ENCODE peak calls at places on chromosomes 4 and X, in eight cellular contexts. T, R, S, H, L, Q, Y and W are unnamed samples.
A peak's percentile ranks its signal among the peaks of the same experiment; 100 is the strongest.

GRCh38 chr4:26723216-26723615 is 137.4 kb upstream of the STIM2 start:
- DNase-seq in T (no peak), L (no peak), Q (no peak), S (no peak), Y (no peak), H (no peak), R (no peak), W (no peak)

GRCh38 chr4:25178838-25179261 is 18.6 kb upstream of the SEPSECS start:
- DNase-seq in T (no peak), Y (no peak), R (peak; percentile 85), Q (no peak), H (no peak), S (no peak), L (no peak), W (no peak)

GRCh38 chr4:6768539-6768905 is 14.0 kb upstream of the KIAA0232 start:
- DNase-seq in T (no peak), Y (no peak), L (no peak), Q (no peak), H (no peak), S (no peak), R (no peak), W (no peak)

GRCh38 chrX:65783746-65784145 is 116.3 kb downstream of the MSN start:
- DNase-seq in Y (no peak), T (no peak), Q (no peak), L (no peak), S (no peak), R (no peak), H (no peak), W (no peak)

GRCh38 chrX:111254896-111255693 is 15.2 kb downstream of the CAPN6 start:
- DNase-seq in Q (no peak), T (no peak), S (no peak), H (no peak), R (no peak), Y (no peak), L (no peak), W (no peak)

GRCh38 chr4:147965056-147965455 is 233.2 kb downstream of the ARHGAP10 start:
- DNase-seq in L (no peak), R (no peak), S (no peak), T (peak; percentile 33), Q (no peak), Y (no peak), H (peak; percentile 66), W (no peak)

GRCh38 chr4:12787261-12787660 is 696.9 kb downstream of the RAB28 start:
- DNase-seq in Q (no peak), T (no peak), S (no peak), R (no peak), L (no peak), Y (no peak), H (no peak), W (no peak)

GRCh38 chr4:135724426-135724825 is 1522.8 kb upstream of the PABPC4L start:
- DNase-seq in S (no peak), R (no peak), T (no peak), Q (no peak), H (no peak), L (no peak), Y (no peak), W (no peak)

GRCh38 chr4:106142616-106143015 is 173.4 kb downstream of the TBCK start:
- DNase-seq in H (no peak), T (no peak), L (no peak), Y (no peak), S (no peak), R (no peak), Q (no peak), W (no peak)

GRCh38 chr4:39947415-39947814 is 30.3 kb downstream of the PDS5A start:
- DNase-seq in Y (no peak), Q (no peak), R (no peak), T (no peak), S (no peak), L (no peak), H (no peak), W (no peak)

GRCh38 chr4:39937683-39938268 is 39.9 kb downstream of the PDS5A start:
- DNase-seq in Q (no peak), T (no peak), R (no peak), S (no peak), Y (no peak), L (no peak), H (no peak), W (no peak)

GRCh38 chr4:39936565-39937418 is 40.9 kb downstream of the PDS5A start:
- DNase-seq in S (no peak), L (no peak), H (no peak), T (no peak), Q (no peak), Y (no peak), R (no peak), W (no peak)

GRCh38 chr4:39942507-39942906 is 35.2 kb downstream of the PDS5A start:
- DNase-seq in H (no peak), T (no peak), Y (no peak), Q (no peak), S (no peak), R (no peak), L (no peak), W (no peak)

DNA sequence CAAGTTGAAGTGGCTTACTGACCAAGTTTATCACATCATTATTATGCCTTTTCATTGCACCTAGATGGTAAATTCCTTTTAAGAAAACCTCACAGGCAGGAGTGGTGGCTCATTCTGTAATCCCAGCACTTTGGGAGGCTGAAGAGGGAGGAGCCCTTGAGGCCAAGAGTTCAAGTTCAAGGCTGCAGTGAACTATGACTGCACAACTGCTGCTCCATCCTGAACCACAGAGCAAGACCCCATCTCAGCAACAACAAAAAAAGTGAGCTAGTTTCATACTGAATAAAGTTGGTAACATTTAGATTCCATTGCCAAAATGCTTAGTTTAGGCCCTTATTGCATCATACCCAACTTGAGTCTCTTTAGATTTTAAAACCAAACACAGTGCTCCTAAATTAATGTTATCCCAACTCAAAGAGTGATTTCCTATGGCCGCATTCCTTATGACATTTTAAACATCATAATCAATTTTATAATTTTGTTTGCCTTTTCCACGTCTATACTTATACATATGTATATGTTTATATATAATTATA is 36.0 kb downstream of the PDS5A start:
- DNase-seq in Q (no peak), H (no peak), Y (no peak), S (no peak), T (no peak), R (peak; percentile 30), L (no peak), W (no peak)
- H3K27ac ChIP-seq in Q (no peak overlapping the region), H (no peak overlapping the region), Y (no peak overlapping the region), S (no peak overlapping the region), T (no peak overlapping the region), R (no peak overlapping the region), L (no peak overlapping the region), W (no peak overlapping the region)

GRCh38 chrX:103215037-103215767 is at the start of gene BEX4:
- DNase-seq in S (peak; percentile 94), T (peak; percentile 88), H (peak; percentile 84), L (peak; percentile 44), R (no peak), Y (peak; percentile 90), Q (peak; percentile 95), W (peak; percentile 96)
- TF ChIP-seq POLR2A in S (peak; percentile 70), T (peak; percentile 81), H (peak; percentile 64), L (no peak), R (no peak), Y (no peak), Q (peak; percentile 77), W (peak; percentile 58)

GRCh38 chr4:76851375-76851774 is 46.6 kb downstream of the SOWAHB start:
- DNase-seq in T (no peak), S (no peak), R (no peak), H (no peak), Q (no peak), L (no peak), Y (no peak), W (no peak)

GRCh38 chr4:76854858-76855257 is 43.1 kb downstream of the SOWAHB start:
- DNase-seq in S (no peak), T (no peak), Y (no peak), L (no peak), Q (no peak), H (no peak), R (no peak), W (no peak)

GRCh38 chr4:76856183-76856969 is 41.6 kb downstream of the SOWAHB start:
- DNase-seq in Y (no peak), T (peak; percentile 49), S (no peak), Q (no peak), R (peak; percentile 89), H (no peak), L (peak; percentile 64), W (no peak)

GRCh38 chr4:76857010-76857409 is 40.9 kb downstream of the SOWAHB start:
- DNase-seq in L (no peak), S (no peak), T (no peak), R (no peak), Q (no peak), Y (no peak), H (no peak), W (no peak)
- TF ChIP-seq EP300 in L (no peak), S (no peak), T (no peak), R (no peak), Q (no peak), Y (no peak), H (no peak), W (no peak)

DNA sequence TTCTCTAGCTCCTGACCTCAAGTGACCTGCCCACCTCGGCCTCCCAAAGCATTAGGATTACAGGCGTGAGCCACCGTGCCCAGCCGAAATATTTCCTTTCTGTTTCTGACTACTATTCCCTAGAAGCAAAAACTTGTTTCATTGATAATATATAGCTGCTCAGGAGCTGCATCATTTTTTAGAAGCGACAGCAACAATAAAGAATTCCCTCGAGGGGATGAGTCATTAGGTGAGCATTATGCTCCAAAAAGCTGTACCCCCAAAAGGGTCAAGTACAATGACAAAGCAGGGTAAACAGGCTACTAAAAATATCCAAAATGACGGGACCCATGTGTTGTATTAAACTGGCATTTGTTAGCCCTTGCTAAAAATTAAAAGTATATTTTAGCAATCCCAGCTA is 67.0 kb downstream of the RBM47 start:
- DNase-seq in H (no peak), Y (no peak), Q (no peak), L (no peak), R (no peak), T (no peak), S (no peak), W (no peak)
- H3K27ac ChIP-seq in H (peak overlapping the region; percentile 77), Y (no peak overlapping the region), Q (no peak overlapping the region), L (peak overlapping the region; percentile 65), R (no peak overlapping the region), T (no peak overlapping the region), S (no peak overlapping the region), W (peak overlapping the region; percentile 8)

GRCh38 chr4:66567551-66567950 is 897.3 kb upstream of the EPHA5 start:
- DNase-seq in T (no peak), R (no peak), H (no peak), Y (no peak), S (no peak), L (no peak), Q (no peak), W (no peak)
- TF ChIP-seq POLR2A in T (no peak), R (no peak), H (no peak), Y (no peak), S (no peak), L (no peak), Q (no peak), W (no peak)

GRCh38 chr4:8369426-8370105 is 71.0 kb downstream of the ACOX3 start:
- DNase-seq in T (no peak), Y (no peak), R (no peak), L (no peak), H (no peak), S (no peak), Q (no peak), W (no peak)
- TF ChIP-seq EP300 in T (no peak), Y (no peak), R (no peak), L (no peak), H (no peak), S (no peak), Q (no peak), W (no peak)

GRCh38 chrX:43973249-43973672 is at the start of gene NDP:
- DNase-seq in S (no peak), H (no peak), R (no peak), T (no peak), Q (no peak), Y (no peak), L (no peak), W (no peak)
- H3K27ac ChIP-seq in S (no peak within 1 kb of the TSS), H (no peak within 1 kb of the TSS), R (no peak within 1 kb of the TSS), T (no peak within 1 kb of the TSS), Q (no peak within 1 kb of the TSS), Y (no peak within 1 kb of the TSS), L (no peak within 1 kb of the TSS), W (no peak within 1 kb of the TSS)